ENCODE peak calls at places on chromosomes 13 and 19, in four cellular contexts. J is adrenal gland, K is colonic mucosa, W is glutamatergic neuron. T is an unnamed sample.

GRCh38 chr19:13610042-13610691 is 103.9 kb upstream of the CACNA1A start:
- DNase-seq in J (no peak), K (no peak), W (no peak), T (no peak)

GRCh38 chr19:40348961-40349507 is 539 bp downstream of the PLD3 start:
- DNase-seq in J (no peak), K (no peak), W (no peak), T (no peak)

GRCh38 chr19:56110515-56111448 is 10.3 kb downstream of the ZNF787 start:
- DNase-seq in J (peak), K (peak), W (no peak), T (no peak)

GRCh38 chr19:36152061-36152885 is at the start of gene COX7A1:
- DNase-seq in J (peak), K (no peak), W (peak), T (peak)

GRCh38 chr13:106537521-106537920 is 2.1 kb upstream of the EFNB2 start:
- DNase-seq in J (no peak), K (no peak), W (no peak), T (no peak)

GRCh38 chr13:35475131-35475959 is 1.1 kb downstream of the MAB21L1 start:
- DNase-seq in J (peak), K (peak), W (peak), T (peak)

GRCh38 chr13:111259058-111259457 is 61.4 kb upstream of the TEX29 start:
- DNase-seq in J (no peak), K (no peak), W (no peak), T (no peak)

GRCh38 chr19:15828121-15828620 is 12.7 kb upstream of the OR10H1 start:
- DNase-seq in J (no peak), K (no peak), W (no peak), T (no peak)

GRCh38 chr13:43567608-43568007 is 219.2 kb downstream of the ENOX1 start:
- DNase-seq in J (no peak), K (no peak), W (no peak), T (peak)

GRCh38 chr13:76286178-76286577 is 600.0 kb downstream of the KCTD12 start:
- DNase-seq in J (no peak), K (no peak), W (no peak), T (peak)

GRCh38 chr13:52751196-52751595 is 11.6 kb upstream of the CNMD start:
- DNase-seq in J (no peak), K (no peak), W (no peak), T (no peak)

GRCh38 chr13:29707876-29708543 is 112.5 kb upstream of the SLC7A1 start:
- DNase-seq in J (peak), K (peak), W (peak), T (peak)

GRCh38 chr19:2246801-2247361 is 2.2 kb upstream of the AMH start:
- DNase-seq in J (no peak), K (no peak), W (no peak), T (peak)

GRCh38 chr13:30615851-30616311 is 1.8 kb upstream of the USPL1 start:
- DNase-seq in J (no peak), K (no peak), W (no peak), T (no peak)

GRCh38 chr19:3094638-3095374 is 644 bp downstream of the GNA11 start:
- DNase-seq in J (peak), K (no peak), W (no peak), T (peak)

GRCh38 chr19:48963371-48964204 is 1.5 kb upstream of the FTL start:
- DNase-seq in J (peak), K (peak), W (peak), T (peak)

GRCh38 chr19:54462713-54463530 is 656 bp downstream of the LENG9 start:
- DNase-seq in J (peak), K (peak), W (peak), T (peak)

GRCh38 chr13:27500806-27501534 is 50.6 kb upstream of the MTIF3 start:
- DNase-seq in J (no peak), K (no peak), W (no peak), T (no peak)

GRCh38 chr13:36142735-36143134 is 11.6 kb upstream of the DCLK1 start:
- DNase-seq in J (no peak), K (no peak), W (no peak), T (no peak)

GRCh38 chr19:536881-537404 is 5.4 kb downstream of the CDC34 start:
- DNase-seq in J (no peak), K (no peak), W (no peak), T (no peak)

GRCh38 chr19:46081928-46082727 is 41.3 kb upstream of the IGFL4 start:
- DNase-seq in J (peak), K (peak), W (no peak), T (peak)

GRCh38 chr13:57725480-57725879 is 93.9 kb downstream of the PCDH17 start:
- DNase-seq in J (no peak), K (no peak), W (no peak), T (no peak)

GRCh38 chr19:495440-496332 is 600 bp upstream of the MADCAM1 start:
- DNase-seq in J (no peak), K (no peak), W (peak), T (peak)

GRCh38 chr19:13615890-13616289 is 109.6 kb upstream of the CACNA1A start:
- DNase-seq in J (no peak), K (no peak), W (no peak), T (no peak)

GRCh38 chr19:50383852-50384684 is at the start of gene POLD1:
- DNase-seq in J (peak), K (peak), W (peak), T (peak)

GRCh38 chr19:18500820-18501219 is 21.1 kb downstream of the ELL start:
- DNase-seq in J (no peak), K (no peak), W (no peak), T (no peak)

GRCh38 chr13:111007209-111007608 is 92.3 kb upstream of the ANKRD10 start:
- DNase-seq in J (no peak), K (no peak), W (no peak), T (no peak)

GRCh38 chr13:113864303-113864890 is 521 bp upstream of the GAS6 start:
- DNase-seq in J (peak), K (peak), W (no peak), T (peak)

GRCh38 chr19:39558623-39559117 is 18.7 kb upstream of the EID2 start:
- DNase-seq in J (no peak), K (no peak), W (no peak), T (no peak)

GRCh38 chr13:19720039-19720438 is 62.7 kb downstream of the PSPC1 start:
- DNase-seq in J (no peak), K (no peak), W (no peak), T (no peak)

GRCh38 chr13:60152904-60153303 is 10.8 kb downstream of the DIAPH3 start:
- DNase-seq in J (no peak), K (no peak), W (no peak), T (no peak)

GRCh38 chr13:60158321-60158801 is 5.4 kb downstream of the DIAPH3 start:
- DNase-seq in J (no peak), K (no peak), W (no peak), T (no peak)

GRCh38 chr13:60150538-60150937 is 13.2 kb downstream of the DIAPH3 start:
- DNase-seq in J (no peak), K (no peak), W (no peak), T (no peak)

GRCh38 chr13:60152114-60152513 is 11.6 kb downstream of the DIAPH3 start:
- DNase-seq in J (no peak), K (no peak), W (no peak), T (no peak)

GRCh38 chr13:60155978-60156377 is 7.8 kb downstream of the DIAPH3 start:
- DNase-seq in J (no peak), K (no peak), W (no peak), T (peak)
- TF ChIP-seq CTCF in J (no peak), K (no peak), W (no peak), T (peak)

GRCh38 chr19:43310221-43310620 is 40.9 kb upstream of the PSG9 start:
- DNase-seq in J (no peak), K (no peak), W (no peak), T (no peak)

GRCh38 chr19:43306097-43306496 is 36.8 kb upstream of the PSG9 start:
- DNase-seq in J (no peak), K (no peak), W (no peak), T (peak)

GRCh38 chr19:43308244-43308815 is 39.0 kb upstream of the PSG9 start:
- DNase-seq in J (no peak), K (no peak), W (no peak), T (no peak)

GRCh38 chr19:43300876-43301765 is 31.8 kb upstream of the PSG9 start:
- DNase-seq in J (no peak), K (no peak), W (no peak), T (no peak)

DNA sequence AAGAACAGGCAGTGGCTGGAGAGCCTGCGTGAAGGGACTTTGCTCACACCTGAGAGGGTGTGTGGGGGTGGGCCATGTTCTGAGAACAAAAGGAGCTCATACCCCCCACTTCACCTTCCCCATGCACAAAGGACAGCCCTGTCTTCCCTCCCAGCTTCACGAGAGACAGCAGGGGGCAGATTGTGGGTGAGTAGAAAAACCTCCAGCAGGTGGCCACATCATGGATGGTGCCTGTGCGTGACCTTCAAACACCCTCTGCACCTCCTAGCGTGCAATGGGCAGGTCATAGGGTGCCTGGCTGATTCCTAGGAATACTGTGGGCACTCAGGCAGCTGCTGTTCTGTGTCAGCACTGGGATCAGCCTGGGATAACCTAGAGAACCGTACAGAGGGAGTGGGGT is 36.3 kb upstream of the PSG9 start:
- DNase-seq in J (no peak), K (no peak), W (no peak), T (no peak)
- TF ChIP-seq CTCF in J (no peak), K (no peak), W (no peak), T (peak)

GRCh38 chr13:66111628-66112027 is 1118.5 kb downstream of the PCDH9 start:
- DNase-seq in J (no peak), K (no peak), W (peak), T (no peak)
- TF ChIP-seq CTCF in J (no peak), K (no peak), W (peak), T (no peak)

GRCh38 chr13:80611310-80611709 is 270.4 kb upstream of the SPRY2 start:
- DNase-seq in J (no peak), K (no peak), W (no peak), T (no peak)
- TF ChIP-seq CTCF in J (no peak), K (no peak), W (no peak), T (no peak)

GRCh38 chr19:52541608-52542007 is 14.1 kb downstream of the ZNF808 start:
- DNase-seq in J (no peak), K (no peak), W (no peak), T (no peak)

GRCh38 chr19:52532480-52532879 is 5.0 kb downstream of the ZNF808 start:
- DNase-seq in J (no peak), K (no peak), W (no peak), T (no peak)

GRCh38 chr19:52533901-52534300 is 6.4 kb downstream of the ZNF808 start:
- DNase-seq in J (no peak), K (no peak), W (no peak), T (no peak)

GRCh38 chr19:52535831-52536800 is 8.6 kb downstream of the ZNF808 start:
- DNase-seq in J (peak), K (peak), W (peak), T (peak)
- TF ChIP-seq CTCF in J (no peak), K (peak), W (peak), T (peak)